ENCODE peak calls at places on chromosomes 4 and X, in nine cellular contexts. O is dermis blood vessel endothelial cell; R is ecto neural progenitor cell; B is iPS DF 19.7; N is D341Med; S is activated CD8-positive, alpha-beta memory T cell treated with anti-CD3 and anti-CD28 coated beads for 4 hours; K is natural killer cell treated with Interleukin-12 subunit alpha and Interleukin-12 subunit beta and Interleukin-15 and Interleukin-18, amount 100 ng/mL, for 72 hours; C is Calu3; A is foreskin keratinocyte. Q is an unnamed sample.

GRCh38 chr4:77819409-77819835 is 254 bp upstream of the CNOT6L start:
- DNase-seq in S (no peak), O (no peak), B (no peak), C (peak), N (peak), A (no peak), K (peak), R (peak), Q (no peak)

GRCh38 chr4:36285784-36286480 is 4.5 kb downstream of the DTHD1 start:
- DNase-seq in S (peak), O (no peak), C (no peak), A (peak), R (no peak), B (no peak), N (no peak), K (peak), Q (no peak)

GRCh38 chr4:145388043-145388442 is 93.6 kb upstream of the SMAD1 start:
- DNase-seq in A (peak), N (no peak), B (no peak), O (peak), C (no peak), K (no peak), R (no peak), S (no peak), Q (no peak)

GRCh38 chrX:131288738-131289511 is at the start of gene IGSF1:
- DNase-seq in K (no peak), A (no peak), S (no peak), C (no peak), O (no peak), N (peak), B (peak), R (peak), Q (no peak)

GRCh38 chr4:7699825-7700224 is 239.8 kb downstream of the AFAP1 start:
- DNase-seq in R (no peak), S (no peak), O (no peak), A (no peak), C (no peak), N (no peak), K (no peak), B (no peak), Q (no peak)

GRCh38 chrX:13721819-13722527 is 12.4 kb downstream of the TRAPPC2 start:
- DNase-seq in S (no peak), B (no peak), O (no peak), N (no peak), K (no peak), A (no peak), R (no peak), C (no peak), Q (no peak)

GRCh38 chr4:41203169-41203568 is 11.2 kb downstream of the APBB2 start:
- DNase-seq in N (no peak), K (no peak), S (no peak), R (no peak), O (peak), A (no peak), C (no peak), B (no peak), Q (no peak)

GRCh38 chrX:74911494-74911893 is 13.8 kb downstream of the NEXMIF start:
- DNase-seq in K (no peak), O (no peak), N (no peak), B (no peak), C (no peak), A (no peak), S (no peak), R (no peak), Q (no peak)

GRCh38 chr4:107299646-107300045 is 263.5 kb upstream of the DKK2 start:
- DNase-seq in S (no peak), A (peak), K (no peak), B (no peak), C (no peak), R (no peak), N (no peak), O (no peak), Q (no peak)

GRCh38 chr4:1366371-1367229 is 19.6 kb downstream of the UVSSA start:
- DNase-seq in A (no peak), N (no peak), C (no peak), R (no peak), O (no peak), K (peak), B (no peak), S (no peak), Q (no peak)

GRCh38 chr4:7960017-7960789 is 20.5 kb upstream of the AFAP1 start:
- DNase-seq in N (no peak), S (no peak), C (no peak), A (no peak), K (peak), B (no peak), O (no peak), R (no peak), Q (no peak)

GRCh38 chrX:63349307-63349706 is 1.8 kb downstream of the SPIN4 start:
- DNase-seq in B (no peak), S (no peak), R (no peak), A (no peak), N (no peak), C (no peak), K (no peak), O (peak), Q (no peak)

GRCh38 chr4:104491396-104491821 is 3.3 kb downstream of the CXXC4 start:
- DNase-seq in N (peak), A (no peak), S (peak), R (peak), K (peak), C (peak), O (peak), B (no peak), Q (no peak)

GRCh38 chr4:41098649-41099048 is 115.7 kb downstream of the APBB2 start:
- DNase-seq in S (no peak), A (no peak), R (no peak), B (no peak), C (no peak), O (no peak), N (no peak), K (no peak), Q (no peak)

GRCh38 chrX:150575415-150575814 is 7.0 kb downstream of the MTM1 start:
- DNase-seq in K (no peak), C (peak), A (peak), N (no peak), O (no peak), R (no peak), B (no peak), S (peak), Q (no peak)

GRCh38 chrX:21683910-21684309 is 25.8 kb upstream of the KLHL34 start:
- DNase-seq in N (no peak), A (no peak), K (no peak), R (no peak), O (no peak), S (no peak), B (no peak), C (no peak), Q (no peak)

GRCh38 chr4:108370291-108370690 is 201.6 kb upstream of the LEF1 start:
- DNase-seq in K (peak), N (no peak), O (no peak), R (no peak), A (no peak), C (no peak), B (no peak), S (peak), Q (no peak)

GRCh38 chr4:77826280-77826679 is 7.1 kb upstream of the CNOT6L start:
- DNase-seq in R (no peak), N (no peak), O (no peak), S (no peak), A (no peak), B (no peak), K (no peak), C (no peak), Q (no peak)

GRCh38 chrX:40415675-40416074 is 165.1 kb upstream of the ATP6AP2 start:
- DNase-seq in S (no peak), K (no peak), A (no peak), O (no peak), N (no peak), C (no peak), R (no peak), B (no peak), Q (no peak)

GRCh38 chr4:184845367-184846011 is 19.7 kb upstream of the ACSL1 start:
- DNase-seq in N (no peak), C (peak), B (no peak), K (no peak), S (no peak), R (no peak), A (peak), O (no peak), Q (no peak)

GRCh38 chrX:149511081-149511480 is 6.0 kb upstream of the IDS start:
- DNase-seq in C (peak), B (no peak), O (no peak), K (no peak), N (no peak), R (no peak), A (peak), S (no peak), Q (no peak)

GRCh38 chr4:14783011-14783877 is 219.0 kb upstream of the CPEB2 start:
- DNase-seq in K (no peak), S (no peak), C (no peak), N (no peak), O (no peak), A (peak), B (no peak), R (no peak), Q (no peak)

GRCh38 chr4:77566148-77566547 is 39.5 kb upstream of the CXCL13 start:
- DNase-seq in C (no peak), O (no peak), A (no peak), B (no peak), K (no peak), S (no peak), R (no peak), N (no peak), Q (no peak)

GRCh38 chrX:29842552-29842951 is 372.8 kb upstream of the MAGEB2 start:
- DNase-seq in O (no peak), B (no peak), S (no peak), R (no peak), N (no peak), C (no peak), A (no peak), K (no peak), Q (no peak)

GRCh38 chrX:27565992-27566391 is 24.2 kb upstream of the DCAF8L2 start:
- DNase-seq in A (no peak), C (no peak), B (no peak), O (peak), R (no peak), N (no peak), S (no peak), K (no peak), Q (no peak)

GRCh38 chrX:66638591-66639500 is at the start of gene EDA2R:
- DNase-seq in C (no peak), O (peak), S (no peak), A (peak), R (peak), N (peak), B (peak), K (no peak), Q (no peak)

GRCh38 chr4:10983274-10983673 is 298.7 kb upstream of the CLNK start:
- DNase-seq in S (no peak), K (no peak), R (no peak), C (no peak), A (peak), N (no peak), O (no peak), B (no peak), Q (no peak)

GRCh38 chr4:152961041-152961751 is 25.1 kb downstream of the FHDC1 start:
- DNase-seq in S (no peak), N (no peak), B (no peak), C (no peak), R (no peak), K (no peak), A (no peak), O (peak), Q (no peak)

Q was measured in 8988T.